ENCODE peak calls at places on chromosomes 16 and 17, in six cellular contexts. One of them, this sample, is unnamed.
A peak's percentile ranks its signal among the peaks of the same experiment; 100 is the strongest.

GRCh38 chr17:49823614-49824013 is 24.3 kb downstream of the TAC4 start:
- DNase-seq in NCI-H1105: no peak
- DNase-seq in HFFc6: peak; percentile 25
- DNase-seq in skeletal muscle cell: no peak
- DNase-seq in cardiac muscle cell: no peak
- DNase-seq in effector CD4-positive, alpha-beta T cell: no peak
- DNase-seq in this sample: no peak

GRCh38 chr16:66549284-66550131 is at the start of gene TK2:
- DNase-seq in effector CD4-positive, alpha-beta T cell: peak; percentile 39
- DNase-seq in NCI-H1105: no peak
- DNase-seq in HFFc6: peak; percentile 53
- DNase-seq in cardiac muscle cell: peak; percentile 78
- DNase-seq in skeletal muscle cell: peak; percentile 30
- DNase-seq in this sample: peak; percentile 71

GRCh38 chr16:86383488-86384262 is 126.7 kb upstream of the FOXF1 start:
- DNase-seq in cardiac muscle cell: no peak
- DNase-seq in effector CD4-positive, alpha-beta T cell: no peak
- DNase-seq in skeletal muscle cell: no peak
- DNase-seq in NCI-H1105: no peak
- DNase-seq in HFFc6: peak; percentile 82
- DNase-seq in this sample: no peak

GRCh38 chr17:6823011-6823442 is 8.5 kb downstream of the TEKT1 start:
- DNase-seq in HFFc6: peak; percentile 73
- DNase-seq in effector CD4-positive, alpha-beta T cell: no peak
- DNase-seq in cardiac muscle cell: no peak
- DNase-seq in NCI-H1105: no peak
- DNase-seq in skeletal muscle cell: peak; percentile 75
- DNase-seq in this sample: no peak

GRCh38 chr17:63611354-63611753 is 10.7 kb downstream of the TACO1 start:
- DNase-seq in skeletal muscle cell: no peak
- DNase-seq in NCI-H1105: no peak
- DNase-seq in HFFc6: no peak
- DNase-seq in effector CD4-positive, alpha-beta T cell: no peak
- DNase-seq in cardiac muscle cell: no peak
- DNase-seq in this sample: no peak

GRCh38 chr16:68247932-68248331 is 2.8 kb downstream of the PLA2G15 start:
- DNase-seq in NCI-H1105: no peak
- DNase-seq in HFFc6: no peak
- DNase-seq in cardiac muscle cell: no peak
- DNase-seq in effector CD4-positive, alpha-beta T cell: no peak
- DNase-seq in skeletal muscle cell: no peak
- DNase-seq in this sample: no peak

GRCh38 chr16:75624921-75625334 is 1.8 kb upstream of the ADAT1 start:
- DNase-seq in cardiac muscle cell: no peak
- DNase-seq in NCI-H1105: no peak
- DNase-seq in HFFc6: peak; percentile 33
- DNase-seq in effector CD4-positive, alpha-beta T cell: no peak
- DNase-seq in skeletal muscle cell: no peak
- DNase-seq in this sample: no peak

GRCh38 chr17:2183346-2183745 is 120.2 kb downstream of the SMG6 start:
- DNase-seq in skeletal muscle cell: no peak
- DNase-seq in cardiac muscle cell: no peak
- DNase-seq in NCI-H1105: no peak
- DNase-seq in HFFc6: no peak
- DNase-seq in effector CD4-positive, alpha-beta T cell: no peak
- DNase-seq in this sample: no peak

GRCh38 chr16:49661465-49662187 is 194.3 kb downstream of the ZNF423 start:
- DNase-seq in NCI-H1105: no peak
- DNase-seq in HFFc6: no peak
- DNase-seq in effector CD4-positive, alpha-beta T cell: no peak
- DNase-seq in skeletal muscle cell: no peak
- DNase-seq in cardiac muscle cell: no peak
- DNase-seq in this sample: no peak

This sample was measured in SK-N-DZ.